ENCODE peak calls at places on chromosomes 13 and 19, in seven cellular contexts. Q, D, T, V, O, Y and P are unnamed samples.

GRCh38 chr19:58338825-58339558 is 12.2 kb downstream of the ZSCAN22 start:
- DNase-seq in V (no peak), O (no peak), D (peak), Y (no peak), T (no peak), Q (no peak), P (no peak)

GRCh38 chr13:94601446-94602431 is at the start of gene GPR180:
- DNase-seq in O (peak), Y (peak), D (peak), Q (peak), T (peak), V (peak), P (peak)

GRCh38 chr19:13411899-13412298 is 94.4 kb downstream of the CACNA1A start:
- DNase-seq in V (no peak), Q (no peak), D (no peak), T (no peak), Y (no peak), O (no peak), P (no peak)

GRCh38 chr19:40088299-40089047 is 2.3 kb downstream of the ZNF780A start:
- DNase-seq in Q (no peak), Y (no peak), O (no peak), D (no peak), T (no peak), V (no peak), P (no peak)

GRCh38 chr13:26540319-26540718 is 17.2 kb upstream of the WASF3 start:
- DNase-seq in D (no peak), Q (no peak), V (no peak), O (peak), T (no peak), Y (no peak), P (no peak)

GRCh38 chr13:23506821-23507210 is 63.4 kb upstream of the TNFRSF19 start:
- DNase-seq in D (no peak), O (peak), T (no peak), V (no peak), Q (no peak), Y (no peak), P (no peak)

GRCh38 chr13:95335667-95336066 is 34.4 kb upstream of the ABCC4 start:
- DNase-seq in T (peak), O (no peak), D (no peak), V (no peak), Q (no peak), Y (no peak), P (no peak)

GRCh38 chr13:90414691-90415596 is 932.5 kb upstream of the MIR17HG start:
- DNase-seq in Q (no peak), O (peak), D (no peak), Y (no peak), T (peak), V (no peak), P (no peak)

GRCh38 chr19:2391118-2391725 is 31.2 kb downstream of the TMPRSS9 start:
- DNase-seq in O (peak), T (peak), D (peak), V (no peak), Y (no peak), Q (peak), P (peak)

GRCh38 chr13:31987535-31988170 is 43.9 kb upstream of the FRY start:
- DNase-seq in V (no peak), Y (no peak), Q (no peak), O (peak), T (no peak), D (no peak), P (no peak)

GRCh38 chr19:13150187-13150918 is at the start of the genes IER2 and STX10:
- DNase-seq in V (peak), Q (peak), Y (peak), O (peak), T (no peak), D (peak), P (peak)

GRCh38 chr13:52862358-52863206 is 14.1 kb upstream of the PCDH8 start:
- DNase-seq in V (no peak), T (peak), Q (no peak), O (no peak), Y (no peak), D (peak), P (no peak)

GRCh38 chr13:29294869-29295268 is 300.6 kb downstream of the SLC7A1 start:
- DNase-seq in Y (no peak), Q (no peak), T (no peak), D (no peak), V (no peak), O (no peak), P (no peak)

GRCh38 chr13:45297456-45298205 is 43.4 kb downstream of the TPT1 start:
- DNase-seq in V (no peak), T (no peak), Q (no peak), O (no peak), D (no peak), Y (no peak), P (no peak)

GRCh38 chr13:22758245-22758644 is 422.5 kb upstream of the SGCG start:
- DNase-seq in O (no peak), Y (no peak), Q (no peak), T (no peak), V (no peak), D (no peak), P (no peak)

GRCh38 chr13:98996046-98996445 is 18.2 kb upstream of the DOCK9 start:
- DNase-seq in Q (no peak), O (no peak), T (no peak), Y (no peak), D (no peak), V (no peak), P (no peak)

GRCh38 chr13:35354882-35355281 is 121.6 kb downstream of the MAB21L1 start:
- DNase-seq in T (no peak), V (no peak), O (no peak), Q (no peak), D (no peak), Y (no peak), P (no peak)

GRCh38 chr19:14871619-14872230 is 14.2 kb downstream of the OR7A17 start:
- DNase-seq in T (peak), Q (no peak), D (no peak), O (peak), V (no peak), Y (no peak), P (no peak)
- TF ChIP-seq CTCF in T (peak), Q (peak), D (peak), O (peak), V (no peak), Y (peak), P (peak)

GRCh38 chr19:8500158-8500557 is 2.3 kb downstream of the PRAM1 start:
- DNase-seq in Q (no peak), T (no peak), V (no peak), D (peak), O (no peak), Y (no peak), P (no peak)

GRCh38 chr19:8503506-8503905 is 1.1 kb upstream of the PRAM1 start:
- DNase-seq in Y (no peak), D (no peak), V (no peak), O (no peak), T (no peak), Q (no peak), P (no peak)

GRCh38 chr19:8501968-8502367 is 472 bp downstream of the PRAM1 start:
- DNase-seq in O (no peak), Y (no peak), Q (no peak), D (no peak), T (no peak), V (no peak), P (no peak)

GRCh38 chr19:8499048-8499833 is 3.2 kb downstream of the PRAM1 start:
- DNase-seq in Y (no peak), D (no peak), T (no peak), Q (no peak), O (no peak), V (no peak), P (no peak)

GRCh38 chr19:8501547-8501946 is 893 bp downstream of the PRAM1 start:
- DNase-seq in T (no peak), Q (no peak), Y (no peak), D (no peak), V (no peak), O (no peak), P (no peak)
- H3K4me3 ChIP-seq in T (no peak), Q (no peak), Y (no peak), D (no peak), V (no peak), O (no peak), P (no peak)

GRCh38 chr13:104315606-104316005 is 1249.4 kb upstream of the SLC10A2 start:
- DNase-seq in T (peak), V (no peak), D (no peak), O (peak), Q (no peak), Y (no peak), P (no peak)

GRCh38 chr13:104321756-104322155 is 1255.5 kb upstream of the SLC10A2 start:
- DNase-seq in Q (no peak), T (no peak), D (no peak), V (no peak), Y (no peak), O (no peak), P (no peak)

GRCh38 chr13:104320446-104320845 is 1254.2 kb upstream of the SLC10A2 start:
- DNase-seq in O (no peak), Y (no peak), T (no peak), D (no peak), Q (no peak), V (no peak), P (no peak)

GRCh38 chr13:104314926-104315535 is 1248.8 kb upstream of the SLC10A2 start:
- DNase-seq in Q (no peak), Y (no peak), T (no peak), O (peak), V (no peak), D (no peak), P (no peak)

GRCh38 chr13:104318121-104318520 is 1251.9 kb upstream of the SLC10A2 start:
- DNase-seq in O (peak), D (peak), T (peak), Q (no peak), V (no peak), Y (no peak), P (peak)
- TF ChIP-seq CTCF in O (peak), D (peak), T (no peak), Q (no peak), V (no peak), Y (no peak), P (peak)

GRCh38 chr19:48658483-48658882 is 12.5 kb upstream of the CA11 start:
- DNase-seq in T (no peak), O (no peak), V (no peak), Y (no peak), D (no peak), Q (no peak), P (no peak)
- H3K4me3 ChIP-seq in T (no peak), O (no peak), V (no peak), Y (no peak), D (no peak), Q (no peak), P (no peak)

GRCh38 chr13:42835012-42835411 is 53.6 kb downstream of the FAM216B start:
- DNase-seq in Y (no peak), O (no peak), Q (no peak), D (no peak), V (no peak), T (no peak), P (no peak)

GRCh38 chr13:42832341-42833153 is 51.2 kb downstream of the FAM216B start:
- DNase-seq in V (no peak), T (no peak), Q (no peak), Y (no peak), O (peak), D (no peak), P (no peak)

GRCh38 chr13:42836930-42837329 is 55.5 kb downstream of the FAM216B start:
- DNase-seq in Y (no peak), V (no peak), O (peak), T (peak), D (peak), Q (no peak), P (peak)
- TF ChIP-seq CTCF in Y (no peak), V (no peak), O (peak), T (peak), D (peak), Q (no peak), P (peak)